ENCODE peak calls at places on chromosomes 12 and 14, in seven cellular contexts. Z is NCI-H2029 treated with DMSO at 0.1 percent for 48 hours, N is EH, Q is psoas muscle, M is GM04504, W is Calu3, O is hepatocyte. F is an unnamed sample.

GRCh38 chr14:100193417-100194357 is 34.2 kb upstream of the DEGS2 start:
- DNase-seq in O (no peak), M (no peak), N (no peak), Z (no peak), Q (no peak), W (peak), F (no peak)

GRCh38 chr12:131202592-131203378 is 249.1 kb downstream of the ADGRD1 start:
- DNase-seq in N (no peak), O (no peak), W (no peak), Q (no peak), Z (no peak), M (no peak), F (no peak)

GRCh38 chr14:91614187-91614586 is 104.1 kb upstream of the PPP4R3A start:
- DNase-seq in Q (no peak), Z (no peak), W (no peak), N (peak), M (no peak), O (no peak), F (no peak)

GRCh38 chr14:23071244-23071974 is 14.1 kb upstream of the CDH24 start:
- DNase-seq in N (peak), O (peak), Z (no peak), Q (peak), W (peak), M (peak), F (peak)

GRCh38 chr14:23360496-23360895 is 4.5 kb downstream of the EFS start:
- DNase-seq in Z (no peak), Q (no peak), M (no peak), O (no peak), N (no peak), W (peak), F (no peak)

GRCh38 chr12:84701966-84702365 is 210.6 kb downstream of the SLC6A15 start:
- DNase-seq in N (peak), Q (no peak), Z (no peak), O (no peak), W (no peak), M (no peak), F (no peak)

GRCh38 chr12:1204581-1205121 is 213.6 kb downstream of the ERC1 start:
- DNase-seq in M (no peak), Q (no peak), N (peak), Z (peak), W (no peak), O (no peak), F (no peak)

GRCh38 chr14:45658226-45658916 is 405.4 kb upstream of the MIS18BP1 start:
- DNase-seq in O (no peak), W (no peak), N (no peak), M (no peak), Q (no peak), Z (no peak), F (no peak)

GRCh38 chr14:104885973-104886689 is 21.1 kb downstream of the CEP170B start:
- DNase-seq in N (no peak), O (no peak), Z (no peak), Q (peak), M (no peak), W (no peak), F (no peak)

GRCh38 chr14:84390010-84390409 is 1139.9 kb upstream of the FLRT2 start:
- DNase-seq in Z (no peak), M (no peak), N (no peak), Q (no peak), O (no peak), W (no peak), F (no peak)

GRCh38 chr14:89391556-89391955 is 25.5 kb downstream of the FOXN3 start:
- DNase-seq in Z (no peak), M (no peak), W (no peak), O (no peak), N (no peak), Q (no peak), F (no peak)

GRCh38 chr14:57749267-57749666 is 116.6 kb downstream of the SLC35F4 start:
- DNase-seq in Z (no peak), N (peak), O (no peak), M (peak), W (no peak), Q (no peak), F (no peak)

GRCh38 chr14:32698831-32699230 is 239.8 kb upstream of the NPAS3 start:
- DNase-seq in Z (no peak), W (no peak), O (no peak), M (no peak), Q (no peak), N (peak), F (no peak)

GRCh38 chr12:119601877-119602536 is 8.4 kb downstream of the TMEM233 start:
- DNase-seq in Q (no peak), O (no peak), W (no peak), N (no peak), M (no peak), Z (no peak), F (no peak)

GRCh38 chr14:60649815-60650381 is 621 bp upstream of the SIX1 start:
- DNase-seq in M (no peak), W (no peak), Q (no peak), N (peak), O (peak), Z (peak), F (no peak)

GRCh38 chr12:989751-990278 is 1.2 kb upstream of the ERC1 start:
- DNase-seq in W (no peak), Q (peak), Z (no peak), N (peak), O (peak), M (peak), F (peak)

GRCh38 chr14:75981426-75981825 is 369 bp downstream of the TGFB3 start:
- DNase-seq in N (no peak), O (peak), W (no peak), Z (no peak), M (no peak), Q (no peak), F (no peak)

GRCh38 chr14:99819514-99819913 is 26.3 kb downstream of the EML1 start:
- DNase-seq in M (no peak), O (no peak), Z (no peak), N (no peak), W (no peak), Q (peak), F (no peak)

GRCh38 chr12:56947633-56948535 is 9.5 kb downstream of the RDH16 start:
- DNase-seq in O (no peak), W (peak), Q (no peak), M (no peak), N (peak), Z (no peak), F (no peak)

GRCh38 chr14:30132201-30132600 is 204.6 kb upstream of the PRKD1 start:
- DNase-seq in Q (no peak), Z (no peak), W (peak), N (no peak), O (no peak), M (no peak), F (no peak)

GRCh38 chr14:56815301-56815700 is 5.0 kb upstream of the OTX2 start:
- DNase-seq in N (no peak), Z (no peak), O (no peak), Q (no peak), M (no peak), W (no peak), F (no peak)

GRCh38 chr12:51838762-51839161 is 9.8 kb downstream of the FIGNL2 start:
- DNase-seq in N (no peak), O (no peak), Z (no peak), W (no peak), Q (no peak), M (no peak), F (no peak)

GRCh38 chr12:90327783-90328743 is 619.4 kb upstream of the ATP2B1 start:
- DNase-seq in W (no peak), O (no peak), N (no peak), Q (no peak), Z (no peak), M (no peak), F (no peak)

GRCh38 chr12:49369723-49370145 is 2.5 kb downstream of the SPATS2 start:
- DNase-seq in O (peak), Q (peak), Z (peak), N (peak), W (peak), M (no peak), F (no peak)

GRCh38 chr14:67674139-67674479 is 323 bp downstream of the VTI1B start:
- DNase-seq in Q (peak), O (peak), M (no peak), Z (no peak), N (peak), W (peak), F (no peak)

GRCh38 chr14:94047581-94047980 is 21.4 kb downstream of the OTUB2 start:
- DNase-seq in W (no peak), Q (no peak), Z (no peak), M (no peak), N (no peak), O (no peak), F (no peak)

GRCh38 chr12:94362653-94363052 is 97.0 kb downstream of the CEP83 start:
- DNase-seq in Q (no peak), W (no peak), M (no peak), Z (no peak), N (no peak), O (no peak), F (no peak)

GRCh38 chr12:27434673-27435565 is 11.6 kb upstream of the SMCO2 start:
- DNase-seq in M (no peak), Z (no peak), N (peak), O (peak), Q (peak), W (no peak), F (no peak)

GRCh38 chr12:118498171-118498570 is 121.8 kb downstream of the SUDS3 start:
- DNase-seq in N (peak), M (no peak), Q (no peak), O (peak), Z (no peak), W (peak), F (no peak)

GRCh38 chr14:26531894-26532293 is 65.9 kb downstream of the NOVA1 start:
- DNase-seq in N (no peak), W (no peak), Q (no peak), O (peak), Z (no peak), M (no peak), F (no peak)

GRCh38 chr12:124130717-124131670 is 158.0 kb downstream of the ZNF664 start:
- DNase-seq in Z (no peak), N (no peak), W (no peak), M (no peak), Q (no peak), O (peak), F (no peak)